ENCODE peak calls at places on chromosomes 12 and 14, in five cellular contexts. U, E, N, K and C are unnamed samples.

GRCh38 chr14:58238252-58239247 is 6.1 kb upstream of the PSMA3 start:
- DNase-seq in N (no peak), K (no peak), U (no peak), E (peak; percentile 39), C (no peak)

GRCh38 chr14:97946291-97946690 is 1149.1 kb downstream of the VRK1 start:
- DNase-seq in N (no peak), K (no peak), U (peak; percentile 48), E (peak; percentile 64), C (no peak)

GRCh38 chr12:117034691-117035090 is 64.5 kb downstream of the TESC start:
- DNase-seq in E (no peak), K (no peak), U (no peak), N (no peak), C (no peak)

GRCh38 chr12:74148849-74149248 is 388.8 kb upstream of the ATXN7L3B start:
- DNase-seq in U (no peak), N (no peak), K (no peak), E (no peak), C (no peak)

GRCh38 chr14:57008534-57008933 is 198.3 kb upstream of the OTX2 start:
- DNase-seq in K (no peak), N (no peak), E (no peak), U (no peak), C (no peak)

GRCh38 chr12:55833056-55833455 is 3.7 kb upstream of the DNAJC14 start:
- DNase-seq in N (no peak), E (no peak), K (no peak), U (no peak), C (no peak)

GRCh38 chr12:65916991-65917676 is 92.9 kb downstream of the HMGA2 start:
- DNase-seq in U (no peak), E (no peak), N (no peak), K (no peak), C (no peak)

GRCh38 chr12:110223777-110224378 is 57.2 kb upstream of the ATP2A2 start:
- DNase-seq in E (no peak), K (no peak), N (no peak), U (no peak), C (no peak)